ENCODE peak calls at places on chromosome X, in nine cellular contexts. One of them, this sample, is unnamed. For H3K9me3, the result is how much of the 10 kb centered on the place peaks cover.

GRCh38 chrX:40449396-40449795 is 131.4 kb upstream of the ATP6AP2 start:
- DNase-seq in AG04450: no peak
- DNase-seq in lower lobe of right lung: no peak
- DNase-seq in sigmoid colon: no peak
- DNase-seq in endothelial cell of umbilical vein: no peak
- DNase-seq in SK-N-SH: no peak
- DNase-seq in transverse colon: no peak
- DNase-seq in aorta: no peak
- DNase-seq in neural progenitor cell: no peak
- DNase-seq in this sample: no peak

GRCh38 chrX:275967-276587 is 5.1 kb upstream of the PLCXD1 start:
- DNase-seq in AG04450: no peak
- DNase-seq in lower lobe of right lung: peak
- DNase-seq in sigmoid colon: peak
- DNase-seq in endothelial cell of umbilical vein: no peak
- DNase-seq in SK-N-SH: peak
- DNase-seq in transverse colon: peak
- DNase-seq in aorta: peak
- DNase-seq in neural progenitor cell: peak
- DNase-seq in this sample: peak

GRCh38 chrX:92351531-92351930 is 572.4 kb downstream of the PCDH11X start:
- DNase-seq in AG04450: no peak
- DNase-seq in lower lobe of right lung: no peak
- DNase-seq in sigmoid colon: no peak
- DNase-seq in endothelial cell of umbilical vein: no peak
- DNase-seq in SK-N-SH: no peak
- DNase-seq in transverse colon: no peak
- DNase-seq in aorta: no peak
- DNase-seq in neural progenitor cell: no peak
- DNase-seq in this sample: no peak

GRCh38 chrX:112087545-112087944 is 5.0 kb upstream of the TRPC5 start:
- DNase-seq in AG04450: no peak
- DNase-seq in lower lobe of right lung: no peak
- DNase-seq in sigmoid colon: no peak
- DNase-seq in endothelial cell of umbilical vein: no peak
- DNase-seq in SK-N-SH: no peak
- DNase-seq in transverse colon: no peak
- DNase-seq in aorta: no peak
- DNase-seq in neural progenitor cell: no peak
- DNase-seq in this sample: no peak

GRCh38 chrX:4944767-4945166 is 1231.3 kb upstream of the PRKX start:
- DNase-seq in AG04450: no peak
- DNase-seq in lower lobe of right lung: no peak
- DNase-seq in sigmoid colon: no peak
- DNase-seq in endothelial cell of umbilical vein: no peak
- DNase-seq in SK-N-SH: no peak
- DNase-seq in transverse colon: no peak
- DNase-seq in aorta: no peak
- DNase-seq in neural progenitor cell: peak
- DNase-seq in this sample: no peak

GRCh38 chrX:154738013-154738738 is 12.7 kb downstream of the GAB3 start:
- DNase-seq in AG04450: no peak
- DNase-seq in lower lobe of right lung: no peak
- DNase-seq in sigmoid colon: peak
- DNase-seq in endothelial cell of umbilical vein: peak
- DNase-seq in SK-N-SH: no peak
- DNase-seq in transverse colon: peak
- DNase-seq in aorta: no peak
- DNase-seq in neural progenitor cell: no peak
- DNase-seq in this sample: peak

GRCh38 chrX:11998944-11999343 is 139.3 kb upstream of the FRMPD4 start:
- DNase-seq in AG04450: no peak
- DNase-seq in lower lobe of right lung: no peak
- DNase-seq in sigmoid colon: no peak
- DNase-seq in endothelial cell of umbilical vein: no peak
- DNase-seq in SK-N-SH: no peak
- DNase-seq in transverse colon: no peak
- DNase-seq in aorta: no peak
- DNase-seq in neural progenitor cell: no peak
- DNase-seq in this sample: no peak

GRCh38 chrX:18449271-18449670 is 23.9 kb downstream of the CDKL5 start:
- DNase-seq in AG04450: no peak
- DNase-seq in lower lobe of right lung: no peak
- DNase-seq in sigmoid colon: no peak
- DNase-seq in endothelial cell of umbilical vein: no peak
- DNase-seq in SK-N-SH: no peak
- DNase-seq in transverse colon: no peak
- DNase-seq in aorta: no peak
- DNase-seq in neural progenitor cell: no peak
- DNase-seq in this sample: no peak

GRCh38 chrX:9745417-9746115 is 20.1 kb downstream of the GPR143 start:
- DNase-seq in AG04450: no peak
- DNase-seq in lower lobe of right lung: no peak
- DNase-seq in sigmoid colon: no peak
- DNase-seq in endothelial cell of umbilical vein: peak
- DNase-seq in SK-N-SH: no peak
- DNase-seq in transverse colon: no peak
- DNase-seq in aorta: no peak
- DNase-seq in neural progenitor cell: no peak
- DNase-seq in this sample: no peak

GRCh38 chrX:386239-386767 is 404 bp downstream of the PPP2R3B start:
- DNase-seq in AG04450: no peak
- DNase-seq in lower lobe of right lung: no peak
- DNase-seq in sigmoid colon: no peak
- DNase-seq in endothelial cell of umbilical vein: no peak
- DNase-seq in SK-N-SH: no peak
- DNase-seq in transverse colon: no peak
- DNase-seq in aorta: no peak
- DNase-seq in neural progenitor cell: peak
- DNase-seq in this sample: no peak

GRCh38 chrX:9160698-9161329 is 126.9 kb upstream of the FAM9B start:
- DNase-seq in AG04450: no peak
- DNase-seq in lower lobe of right lung: no peak
- DNase-seq in sigmoid colon: no peak
- DNase-seq in endothelial cell of umbilical vein: no peak
- DNase-seq in SK-N-SH: no peak
- DNase-seq in transverse colon: no peak
- DNase-seq in aorta: no peak
- DNase-seq in neural progenitor cell: no peak
- DNase-seq in this sample: no peak

GRCh38 chrX:53072418-53073114 is 9.6 kb upstream of the TSPYL2 start:
- DNase-seq in AG04450: no peak
- DNase-seq in lower lobe of right lung: no peak
- DNase-seq in sigmoid colon: no peak
- DNase-seq in endothelial cell of umbilical vein: no peak
- DNase-seq in SK-N-SH: no peak
- DNase-seq in transverse colon: no peak
- DNase-seq in aorta: no peak
- DNase-seq in neural progenitor cell: no peak
- DNase-seq in this sample: no peak
- H3K4me3 ChIP-seq in AG04450: no peak
- H3K4me3 ChIP-seq in lower lobe of right lung: peak
- H3K4me3 ChIP-seq in sigmoid colon: no peak
- H3K4me3 ChIP-seq in endothelial cell of umbilical vein: no peak
- H3K4me3 ChIP-seq in SK-N-SH: peak
- H3K4me3 ChIP-seq in transverse colon: peak
- H3K4me3 ChIP-seq in aorta: no peak
- H3K4me3 ChIP-seq in neural progenitor cell: no peak
- H3K4me3 ChIP-seq in this sample: peak

GRCh38 chrX:151790421-151791160 is 56.0 kb downstream of the CNGA2 start:
- DNase-seq in AG04450: no peak
- DNase-seq in lower lobe of right lung: no peak
- DNase-seq in sigmoid colon: no peak
- DNase-seq in endothelial cell of umbilical vein: no peak
- DNase-seq in SK-N-SH: no peak
- DNase-seq in transverse colon: no peak
- DNase-seq in aorta: no peak
- DNase-seq in neural progenitor cell: no peak
- DNase-seq in this sample: no peak

GRCh38 chrX:151789179-151789800 is 54.7 kb downstream of the CNGA2 start:
- DNase-seq in AG04450: peak
- DNase-seq in lower lobe of right lung: no peak
- DNase-seq in sigmoid colon: peak
- DNase-seq in endothelial cell of umbilical vein: peak
- DNase-seq in SK-N-SH: no peak
- DNase-seq in transverse colon: peak
- DNase-seq in aorta: peak
- DNase-seq in neural progenitor cell: no peak
- DNase-seq in this sample: peak

GRCh38 chrX:151791961-151792360 is 57.4 kb downstream of the CNGA2 start:
- DNase-seq in AG04450: no peak
- DNase-seq in lower lobe of right lung: no peak
- DNase-seq in sigmoid colon: no peak
- DNase-seq in endothelial cell of umbilical vein: no peak
- DNase-seq in SK-N-SH: no peak
- DNase-seq in transverse colon: no peak
- DNase-seq in aorta: no peak
- DNase-seq in neural progenitor cell: no peak
- DNase-seq in this sample: no peak

GRCh38 chrX:151793886-151794285 is 59.3 kb downstream of the CNGA2 start:
- DNase-seq in AG04450: no peak
- DNase-seq in lower lobe of right lung: no peak
- DNase-seq in sigmoid colon: no peak
- DNase-seq in endothelial cell of umbilical vein: no peak
- DNase-seq in SK-N-SH: no peak
- DNase-seq in transverse colon: no peak
- DNase-seq in aorta: no peak
- DNase-seq in neural progenitor cell: no peak
- DNase-seq in this sample: no peak

GRCh38 chrX:151792505-151792904 is 58.0 kb downstream of the CNGA2 start:
- DNase-seq in AG04450: no peak
- DNase-seq in lower lobe of right lung: no peak
- DNase-seq in sigmoid colon: no peak
- DNase-seq in endothelial cell of umbilical vein: no peak
- DNase-seq in SK-N-SH: no peak
- DNase-seq in transverse colon: no peak
- DNase-seq in aorta: no peak
- DNase-seq in neural progenitor cell: no peak
- DNase-seq in this sample: no peak
- H3K9me3 ChIP-seq in AG04450: under half
- H3K9me3 ChIP-seq in lower lobe of right lung: under half
- H3K9me3 ChIP-seq in sigmoid colon: under half
- H3K9me3 ChIP-seq in endothelial cell of umbilical vein: under half
- H3K9me3 ChIP-seq in SK-N-SH: under half
- H3K9me3 ChIP-seq in transverse colon: under half
- H3K9me3 ChIP-seq in aorta: under half
- H3K9me3 ChIP-seq in neural progenitor cell: under half
- H3K9me3 ChIP-seq in this sample: under half

GRCh38 chrX:114583646-114584433 is at the start of gene HTR2C:
- DNase-seq in AG04450: no peak
- DNase-seq in lower lobe of right lung: no peak
- DNase-seq in sigmoid colon: no peak
- DNase-seq in endothelial cell of umbilical vein: no peak
- DNase-seq in SK-N-SH: peak
- DNase-seq in transverse colon: no peak
- DNase-seq in aorta: no peak
- DNase-seq in neural progenitor cell: peak
- DNase-seq in this sample: no peak

GRCh38 chrX:114582264-114582632 is 1.6 kb upstream of the HTR2C start:
- DNase-seq in AG04450: no peak
- DNase-seq in lower lobe of right lung: no peak
- DNase-seq in sigmoid colon: no peak
- DNase-seq in endothelial cell of umbilical vein: no peak
- DNase-seq in SK-N-SH: no peak
- DNase-seq in transverse colon: no peak
- DNase-seq in aorta: no peak
- DNase-seq in neural progenitor cell: peak
- DNase-seq in this sample: no peak

GRCh38 chrX:114582698-114583395 is 1.0 kb upstream of the HTR2C start:
- DNase-seq in AG04450: no peak
- DNase-seq in lower lobe of right lung: no peak
- DNase-seq in sigmoid colon: no peak
- DNase-seq in endothelial cell of umbilical vein: no peak
- DNase-seq in SK-N-SH: no peak
- DNase-seq in transverse colon: no peak
- DNase-seq in aorta: no peak
- DNase-seq in neural progenitor cell: peak
- DNase-seq in this sample: no peak

GRCh38 chrX:114584983-114585842 is 1.3 kb downstream of the HTR2C start:
- DNase-seq in AG04450: no peak
- DNase-seq in lower lobe of right lung: no peak
- DNase-seq in sigmoid colon: no peak
- DNase-seq in endothelial cell of umbilical vein: no peak
- DNase-seq in SK-N-SH: no peak
- DNase-seq in transverse colon: no peak
- DNase-seq in aorta: no peak
- DNase-seq in neural progenitor cell: peak
- DNase-seq in this sample: no peak

DNA sequence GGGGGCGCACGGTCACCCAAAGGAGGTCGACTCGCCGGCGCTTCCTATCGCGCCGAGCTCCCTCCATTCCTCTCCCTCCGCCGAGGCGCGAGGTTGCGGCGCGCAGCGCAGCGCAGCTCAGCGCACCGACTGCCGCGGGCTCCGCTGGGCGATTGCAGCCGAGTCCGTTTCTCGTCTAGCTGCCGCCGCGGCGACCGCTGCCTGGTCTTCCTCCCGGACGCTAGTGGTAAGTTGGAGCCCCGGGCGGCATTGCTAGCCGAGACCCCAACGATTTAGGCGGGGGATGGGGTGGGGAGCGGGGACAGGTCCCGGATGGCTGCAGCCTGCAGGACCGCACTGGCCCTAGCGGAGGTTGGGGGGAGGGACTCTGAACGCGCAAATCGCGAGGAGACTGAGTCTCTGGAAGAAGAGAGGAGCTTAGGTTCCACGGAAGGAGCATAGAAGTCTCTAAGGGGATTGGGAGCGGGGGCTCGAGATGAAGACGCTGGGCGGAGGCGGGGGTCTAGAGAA is 603 bp downstream of the HTR2C start:
- DNase-seq in AG04450: no peak
- DNase-seq in lower lobe of right lung: no peak
- DNase-seq in sigmoid colon: no peak
- DNase-seq in endothelial cell of umbilical vein: no peak
- DNase-seq in SK-N-SH: peak
- DNase-seq in transverse colon: no peak
- DNase-seq in aorta: no peak
- DNase-seq in neural progenitor cell: peak
- DNase-seq in this sample: no peak
- H3K4me3 ChIP-seq in AG04450: no peak
- H3K4me3 ChIP-seq in lower lobe of right lung: peak
- H3K4me3 ChIP-seq in sigmoid colon: no peak
- H3K4me3 ChIP-seq in endothelial cell of umbilical vein: no peak
- H3K4me3 ChIP-seq in SK-N-SH: peak
- H3K4me3 ChIP-seq in transverse colon: peak
- H3K4me3 ChIP-seq in aorta: no peak
- H3K4me3 ChIP-seq in neural progenitor cell: peak
- H3K4me3 ChIP-seq in this sample: peak

GRCh38 chrX:156002517-156002916 is 5.0 kb downstream of the IL9R start:
- DNase-seq in AG04450: no peak
- DNase-seq in lower lobe of right lung: no peak
- DNase-seq in sigmoid colon: no peak
- DNase-seq in endothelial cell of umbilical vein: no peak
- DNase-seq in SK-N-SH: no peak
- DNase-seq in transverse colon: no peak
- DNase-seq in aorta: no peak
- DNase-seq in neural progenitor cell: no peak
- DNase-seq in this sample: no peak
- H3K9me3 ChIP-seq in AG04450: half or more
- H3K9me3 ChIP-seq in lower lobe of right lung: under half
- H3K9me3 ChIP-seq in sigmoid colon: under half
- H3K9me3 ChIP-seq in endothelial cell of umbilical vein: under half
- H3K9me3 ChIP-seq in SK-N-SH: under half
- H3K9me3 ChIP-seq in transverse colon: under half
- H3K9me3 ChIP-seq in aorta: under half
- H3K9me3 ChIP-seq in neural progenitor cell: under half
- H3K9me3 ChIP-seq in this sample: under half